ENCODE peak calls at places on chromosomes 2 and 18, in seven cellular contexts. G is tibial nerve, H is fibroblast of lung, M is heart right ventricle, A is cardiac muscle cell, W is body of pancreas, Z is right atrium auricular region. B is an unnamed sample. For H3K36me3, the result is how much of the 10 kb centered on the place peaks cover.

GRCh38 chr2:98026927-98027522 is 31.3 kb upstream of the TMEM131 start:
- DNase-seq in G (no peak), H (no peak), M (no peak), A (no peak), W (no peak), Z (peak), B (no peak)

GRCh38 chr18:62634991-62635630 is 80.2 kb upstream of the PHLPP1 start:
- DNase-seq in G (no peak), H (no peak), M (no peak), A (no peak), W (no peak), Z (no peak), B (no peak)

GRCh38 chr2:168703926-168704325 is 98.5 kb upstream of the NOSTRIN start:
- DNase-seq in G (no peak), H (peak), M (no peak), A (no peak), W (no peak), Z (no peak), B (no peak)

GRCh38 chr2:83787189-83787588 is 671.9 kb downstream of the SUCLG1 start:
- DNase-seq in G (no peak), H (no peak), M (no peak), A (no peak), W (no peak), Z (no peak), B (no peak)

GRCh38 chr2:1480671-1481076 is 67.4 kb downstream of the TPO start:
- DNase-seq in G (no peak), H (no peak), M (no peak), A (no peak), W (no peak), Z (peak), B (no peak)

GRCh38 chr2:8306530-8307351 is 375.1 kb upstream of the ID2 start:
- DNase-seq in G (no peak), H (peak), M (no peak), A (no peak), W (no peak), Z (peak), B (no peak)

GRCh38 chr2:241802421-241802749 is 6.6 kb upstream of the NEU4 start:
- DNase-seq in G (no peak), H (no peak), M (peak), A (no peak), W (no peak), Z (no peak), B (no peak)

GRCh38 chr18:32349728-32350395 is 120.8 kb downstream of the GAREM1 start:
- DNase-seq in G (peak), H (peak), M (no peak), A (peak), W (peak), Z (peak), B (peak)

GRCh38 chr2:221429741-221430491 is 142.2 kb downstream of the EPHA4 start:
- DNase-seq in G (no peak), H (peak), M (peak), A (no peak), W (peak), Z (no peak), B (no peak)

GRCh38 chr2:2014251-2014761 is 270.0 kb upstream of the PXDN start:
- DNase-seq in G (no peak), H (peak), M (peak), A (no peak), W (no peak), Z (no peak), B (no peak)

GRCh38 chr2:205024822-205025518 is 479.7 kb downstream of the PARD3B start:
- DNase-seq in G (no peak), H (peak), M (no peak), A (peak), W (no peak), Z (peak), B (peak)

GRCh38 chr2:118227698-118228508 is 139.6 kb downstream of the INSIG2 start:
- DNase-seq in G (no peak), H (no peak), M (no peak), A (no peak), W (no peak), Z (no peak), B (no peak)

GRCh38 chr2:127096280-127096679 is 10.7 kb downstream of the BIN1 start:
- DNase-seq in G (no peak), H (no peak), M (no peak), A (no peak), W (no peak), Z (no peak), B (no peak)

GRCh38 chr2:127095367-127095641 is 11.7 kb downstream of the BIN1 start:
- DNase-seq in G (no peak), H (no peak), M (peak), A (no peak), W (no peak), Z (no peak), B (no peak)

GRCh38 chr2:127095784-127096183 is 11.2 kb downstream of the BIN1 start:
- DNase-seq in G (no peak), H (no peak), M (no peak), A (no peak), W (no peak), Z (no peak), B (no peak)

GRCh38 chr2:127093648-127094210 is 13.2 kb downstream of the BIN1 start:
- DNase-seq in G (no peak), H (no peak), M (peak), A (no peak), W (no peak), Z (no peak), B (no peak)

DNA sequence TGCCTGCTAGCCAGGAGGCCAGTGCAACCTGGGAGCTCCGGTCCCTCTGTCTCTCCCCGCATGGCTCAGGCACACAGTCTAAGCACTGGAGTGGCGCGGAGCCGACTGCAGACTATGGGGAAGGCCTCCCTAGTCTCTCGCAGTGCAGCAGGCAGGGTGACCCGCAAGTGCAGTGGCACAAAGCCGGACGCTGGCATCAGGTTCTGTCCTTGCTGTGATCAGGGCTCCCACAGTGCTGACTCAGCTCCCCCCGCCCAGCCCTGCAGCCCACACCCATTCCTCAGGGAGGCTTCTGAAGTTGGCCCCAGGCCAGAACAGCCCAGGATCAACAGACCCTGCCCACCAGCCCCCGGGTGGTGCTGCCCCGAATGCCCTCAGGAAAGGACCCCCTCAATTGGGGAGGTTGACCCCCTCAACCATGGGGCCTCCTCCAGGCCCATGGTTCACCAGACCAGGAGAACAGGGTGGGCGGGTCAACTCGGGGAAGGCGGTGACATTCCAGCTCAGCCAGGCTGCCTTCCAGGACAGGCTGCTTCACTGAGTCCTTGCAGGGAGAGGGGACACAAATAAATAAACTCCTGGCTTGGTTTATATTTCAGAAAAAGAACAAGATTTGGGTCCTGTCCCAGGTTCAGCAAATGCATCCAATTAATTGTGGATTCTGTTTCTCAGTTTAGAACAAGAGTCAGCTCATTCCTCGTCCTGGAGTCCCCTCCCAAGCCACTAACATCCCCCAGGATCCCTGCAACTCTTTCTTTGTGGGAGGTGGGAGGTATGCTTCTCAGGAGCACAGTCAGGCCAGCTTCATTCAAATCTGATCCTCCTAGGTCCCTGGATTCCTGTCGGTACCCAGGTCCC is 12.2 kb downstream of the BIN1 start:
- DNase-seq in G (peak), H (peak), M (peak), A (peak), W (peak), Z (no peak), B (no peak)
- H3K27ac ChIP-seq in G (peak), H (no peak), M (peak), A (no peak), W (no peak), Z (no peak), B (no peak)

DNA sequence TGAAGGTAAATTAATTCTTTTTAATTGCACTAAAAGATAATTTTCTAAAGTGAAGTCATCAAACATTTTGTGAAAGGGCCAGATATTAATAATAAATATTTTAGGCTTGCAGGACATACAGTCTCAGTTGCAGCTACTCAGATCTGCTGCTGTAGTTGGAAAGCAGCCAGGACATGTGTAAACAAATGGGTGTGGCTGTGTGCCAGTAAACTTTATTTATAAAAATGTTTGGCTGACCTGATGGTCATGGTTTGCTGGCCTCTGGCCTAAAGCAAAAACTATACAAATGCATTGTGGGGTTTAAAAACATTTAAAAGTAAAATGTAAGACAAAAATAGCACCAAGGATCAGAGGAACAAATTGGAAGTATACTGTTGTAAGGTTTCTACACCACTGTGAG is 73.9 kb upstream of the TGFA start:
- DNase-seq in G (no peak), H (no peak), M (no peak), A (no peak), W (no peak), Z (no peak), B (no peak)
- H3K36me3 ChIP-seq in G (under half), H (under half), M (under half), A (under half), W (under half), Z (under half), B (under half)

DNA sequence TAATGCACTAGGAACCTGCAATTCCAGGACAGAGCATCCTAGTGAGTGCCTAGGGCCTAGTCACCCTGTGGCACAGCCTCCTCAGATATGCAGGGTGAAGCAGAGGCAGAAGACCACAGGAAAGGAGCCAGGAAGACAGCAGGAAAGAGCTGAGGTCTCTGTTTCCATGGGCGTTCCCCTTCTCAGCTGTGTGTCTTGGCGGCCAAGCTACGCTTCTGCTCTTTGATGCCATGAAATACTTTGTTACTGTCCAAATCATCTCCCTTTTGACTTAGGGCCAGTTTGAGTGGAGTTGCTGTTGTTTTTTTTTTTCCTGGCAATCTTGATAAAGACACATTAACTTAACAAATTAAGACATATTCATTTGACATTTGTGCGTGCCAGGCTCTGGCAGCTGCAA is 67.3 kb downstream of the APOB start:
- DNase-seq in G (no peak), H (no peak), M (no peak), A (no peak), W (no peak), Z (no peak), B (no peak)
- H3K27ac ChIP-seq in G (peak), H (no peak), M (no peak), A (no peak), W (no peak), Z (no peak), B (peak)

DNA sequence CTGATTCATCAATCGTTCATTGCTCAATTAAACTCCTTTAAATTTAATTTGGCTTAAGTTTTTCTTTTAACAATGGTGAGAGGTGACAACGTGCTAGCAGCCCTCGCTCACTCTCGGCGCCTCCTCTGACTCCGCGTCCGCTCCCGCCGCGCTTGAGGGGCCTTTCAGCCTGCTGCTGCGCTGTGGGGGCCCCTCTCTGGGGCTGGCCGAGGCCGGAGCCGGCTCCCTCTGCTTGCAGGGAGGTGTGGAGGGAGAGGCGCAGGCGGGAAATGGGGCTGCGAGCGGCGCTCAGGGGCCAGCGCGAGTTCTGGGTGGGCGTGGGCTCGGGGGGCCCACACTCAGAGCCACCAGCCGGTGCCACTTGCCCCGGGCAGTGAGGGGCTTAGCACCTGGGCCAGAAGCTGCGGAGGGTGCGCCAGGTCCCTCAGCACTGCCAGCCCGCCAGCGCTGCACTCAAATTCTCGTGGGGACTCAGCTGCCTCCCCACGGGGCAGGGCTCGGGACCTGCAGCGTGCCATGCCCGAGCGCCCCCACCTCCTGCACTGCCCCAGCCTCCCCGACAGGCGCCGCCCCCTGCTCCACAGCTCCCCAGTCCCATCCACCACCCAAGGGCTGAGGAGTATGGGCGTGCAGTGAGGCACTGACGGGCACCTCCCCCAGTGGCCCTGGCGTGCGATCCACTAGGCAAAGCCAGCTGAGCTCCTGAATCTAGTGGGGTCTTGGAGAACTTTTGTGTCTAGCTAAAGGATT is 19.6 kb downstream of the ANKMY1 start:
- DNase-seq in G (no peak), H (no peak), M (no peak), A (no peak), W (no peak), Z (peak), B (peak)
- H3K36me3 ChIP-seq in G (under half), H (under half), M (under half), A (under half), W (under half), Z (under half), B (under half)

GRCh38 chr18:58975296-58975695 is 110.6 kb downstream of the ZNF532 start:
- DNase-seq in G (no peak), H (no peak), M (no peak), A (no peak), W (no peak), Z (no peak), B (no peak)
- H3K27ac ChIP-seq in G (peak), H (no peak), M (peak), A (peak), W (no peak), Z (peak), B (peak)